ENCODE peak calls at places on chromosomes 5 and 9, in four cellular contexts. J is RPMI7951, Z is GM12892, B is substantia nigra. U is an unnamed sample.

GRCh38 chr5:102119252-102119651 is 176.8 kb downstream of the SLCO4C1 start:
- DNase-seq in J (no peak), Z (no peak), B (no peak), U (no peak)

GRCh38 chr5:77428033-77428432 is 64.1 kb downstream of the WDR41 start:
- DNase-seq in J (no peak), Z (no peak), B (no peak), U (no peak)

GRCh38 chr9:129395633-129396364 is 217.7 kb upstream of the IER5L start:
- DNase-seq in J (no peak), Z (no peak), B (no peak), U (no peak)

GRCh38 chr5:89053547-89053946 is 170.6 kb upstream of the MEF2C start:
- DNase-seq in J (no peak), Z (no peak), B (no peak), U (no peak)

GRCh38 chr5:72622152-72622760 is 115.0 kb upstream of the ZNF366 start:
- DNase-seq in J (peak), Z (no peak), B (no peak), U (no peak)

GRCh38 chr5:58239731-58240130 is 220.2 kb downstream of the PLK2 start:
- DNase-seq in J (no peak), Z (no peak), B (no peak), U (no peak)

GRCh38 chr9:88064554-88064953 is 73.7 kb downstream of the SPATA31C2 start:
- DNase-seq in J (no peak), Z (no peak), B (no peak), U (no peak)

GRCh38 chr9:114007991-114008666 is 70.0 kb downstream of the AMBP start:
- DNase-seq in J (no peak), Z (no peak), B (no peak), U (no peak)

GRCh38 chr9:89677696-89678393 is 73.0 kb downstream of the GADD45G start:
- DNase-seq in J (no peak), Z (no peak), B (peak), U (no peak)

GRCh38 chr5:103060414-103060954 is 59.5 kb downstream of the GIN1 start:
- DNase-seq in J (no peak), Z (no peak), B (no peak), U (no peak)

GRCh38 chr9:108534741-108535140 is 321.0 kb downstream of the ACTL7B start:
- DNase-seq in J (peak), Z (no peak), B (no peak), U (no peak)

GRCh38 chr9:104362912-104363472 is 141.1 kb upstream of the OR13F1 start:
- DNase-seq in J (no peak), Z (no peak), B (no peak), U (no peak)

GRCh38 chr9:111483419-111483861 is 743 bp downstream of the ECPAS start:
- DNase-seq in J (no peak), Z (peak), B (peak), U (peak)

GRCh38 chr9:69549310-69550202 is 122.6 kb downstream of the APBA1 start:
- DNase-seq in J (peak), Z (peak), B (peak), U (peak)

GRCh38 chr5:115433918-115434317 is 110.7 kb downstream of the FEM1C start:
- DNase-seq in J (peak), Z (no peak), B (no peak), U (no peak)

GRCh38 chr5:177369050-177369912 is 11.6 kb downstream of the RGS14 start:
- DNase-seq in J (peak), Z (no peak), B (no peak), U (peak)

GRCh38 chr5:149563461-149563860 is 12.2 kb upstream of the CSNK1A1 start:
- DNase-seq in J (no peak), Z (no peak), B (no peak), U (no peak)

GRCh38 chr5:74199005-74199404 is 441.5 kb downstream of the ENC1 start:
- DNase-seq in J (peak), Z (no peak), B (no peak), U (no peak)

GRCh38 chr9:4042966-4043365 is 256.9 kb downstream of the GLIS3 start:
- DNase-seq in J (no peak), Z (no peak), B (no peak), U (no peak)

GRCh38 chr9:114321759-114322158 is 1.1 kb upstream of the ORM1 start:
- DNase-seq in J (peak), Z (no peak), B (no peak), U (no peak)

GRCh38 chr9:95171596-95171995 is 145.9 kb downstream of the FANCC start:
- DNase-seq in J (no peak), Z (no peak), B (no peak), U (no peak)

GRCh38 chr5:142032747-142033631 is 20.2 kb upstream of the GNPDA1 start:
- DNase-seq in J (peak), Z (no peak), B (no peak), U (no peak)

GRCh38 chr5:149133795-149134777 is 7.2 kb upstream of the ABLIM3 start:
- DNase-seq in J (peak), Z (no peak), B (no peak), U (no peak)

GRCh38 chr5:136210259-136210658 is 17.3 kb upstream of the SMIM32 start:
- DNase-seq in J (no peak), Z (no peak), B (no peak), U (no peak)

GRCh38 chr9:99000480-99001395 is 57.0 kb downstream of the COL15A1 start:
- DNase-seq in J (peak), Z (no peak), B (peak), U (peak)

GRCh38 chr5:68261174-68262021 is 45.8 kb downstream of the PIK3R1 start:
- DNase-seq in J (peak), Z (no peak), B (no peak), U (no peak)

GRCh38 chr5:122523776-122524175 is 211.7 kb downstream of the SNCAIP start:
- DNase-seq in J (no peak), Z (no peak), B (no peak), U (no peak)

GRCh38 chr5:59287361-59287760 is 606.2 kb downstream of the PDE4D start:
- DNase-seq in J (no peak), Z (no peak), B (no peak), U (no peak)

GRCh38 chr9:19759066-19759465 is 29.8 kb downstream of the SLC24A2 start:
- DNase-seq in J (no peak), Z (no peak), B (no peak), U (no peak)

GRCh38 chr5:51987679-51988209 is 604.5 kb downstream of the ISL1 start:
- DNase-seq in J (no peak), Z (no peak), B (no peak), U (no peak)

GRCh38 chr5:135317286-135317685 is 81.7 kb downstream of the MACROH2A1 start:
- DNase-seq in J (no peak), Z (no peak), B (no peak), U (no peak)

GRCh38 chr5:176647870-176648466 is 684 bp downstream of the TSPAN17 start:
- DNase-seq in J (no peak), Z (no peak), B (peak), U (no peak)

GRCh38 chr5:115351356-115352195 is 55.1 kb upstream of the CCDC112 start:
- DNase-seq in J (peak), Z (no peak), B (no peak), U (no peak)

GRCh38 chr5:83011990-83012389 is 65.2 kb downstream of the TMEM167A start:
- DNase-seq in J (no peak), Z (peak), B (no peak), U (peak)

GRCh38 chr9:134428559-134428958 is 102.3 kb downstream of the RXRA start:
- DNase-seq in J (no peak), Z (no peak), B (no peak), U (no peak)

GRCh38 chr5:18744990-18745590 is 1110.8 kb downstream of the TAF11L14 start:
- DNase-seq in J (peak), Z (no peak), B (no peak), U (no peak)

U was measured in GM12891.